ENCODE peak calls at places on chromosomes 13 and 19, in nine cellular contexts. Z is right lobe of liver; W is GM19239; B is activated CD4-positive, alpha-beta T cell treated with anti-CD3 and anti-CD28 coated beads for 4 hours; T is H1; L is AG04449; D is Daoy; U is COR-L47; C is HTR-8/SVneo. J is an unnamed sample.

GRCh38 chr13:51674276-51674675 is 90.0 kb downstream of the WDFY2 start:
- DNase-seq in Z (no peak), W (no peak), B (no peak), T (no peak), L (no peak), D (no peak), U (no peak), C (no peak), J (no peak)

GRCh38 chr19:51366999-51367564 is 894 bp upstream of the ETFB start:
- DNase-seq in Z (peak; percentile 58), W (no peak), B (peak; percentile 29), T (no peak), L (no peak), D (no peak), U (no peak), C (no peak), J (no peak)

GRCh38 chr13:20264271-20265018 is 32.3 kb upstream of the GJB6 start:
- DNase-seq in Z (no peak), W (peak; percentile 52), B (no peak), T (no peak), L (no peak), D (no peak), U (no peak), C (no peak), J (no peak)

GRCh38 chr13:113835461-113836274 is 28.2 kb downstream of the GAS6 start:
- DNase-seq in Z (peak; percentile 14), W (no peak), B (no peak), T (no peak), L (no peak), D (no peak), U (no peak), C (no peak), J (peak; percentile 54)

GRCh38 chr13:114282143-114282685 is 813 bp downstream of the UPF3A start:
- DNase-seq in Z (peak; percentile 54), W (peak; percentile 40), B (peak; percentile 24), T (peak; percentile 61), L (no peak), D (peak; percentile 33), U (peak; percentile 70), C (peak; percentile 40), J (no peak)

GRCh38 chr13:99894835-99895427 is 76.6 kb downstream of the ZIC5 start:
- DNase-seq in Z (no peak), W (no peak), B (no peak), T (no peak), L (no peak), D (peak; percentile 23), U (no peak), C (no peak), J (no peak)

GRCh38 chr19:16226184-16226591 is 28.5 kb downstream of the AP1M1 start:
- DNase-seq in Z (no peak), W (no peak), B (no peak), T (no peak), L (no peak), D (no peak), U (no peak), C (no peak), J (no peak)

GRCh38 chr19:16594131-16594586 is 21.9 kb upstream of the SLC35E1 start:
- DNase-seq in Z (no peak), W (no peak), B (peak; percentile 20), T (no peak), L (no peak), D (no peak), U (no peak), C (no peak), J (no peak)

GRCh38 chr19:56080669-56081401 is 40.3 kb downstream of the ZNF787 start:
- DNase-seq in Z (peak; percentile 79), W (peak; percentile 79), B (peak; percentile 65), T (peak; percentile 94), L (peak; percentile 12), D (peak; percentile 89), U (peak; percentile 68), C (peak; percentile 50), J (peak; percentile 88)

GRCh38 chr19:35986664-35987570 is 8.1 kb upstream of the SDHAF1 start:
- DNase-seq in Z (no peak), W (no peak), B (no peak), T (peak; percentile 80), L (no peak), D (peak; percentile 51), U (peak; percentile 57), C (no peak), J (no peak)

GRCh38 chr19:50558039-50558438 is 10.2 kb downstream of the LRRC4B start:
- DNase-seq in Z (no peak), W (no peak), B (no peak), T (no peak), L (no peak), D (no peak), U (no peak), C (no peak), J (no peak)

GRCh38 chr13:25347156-25347555 is 24.6 kb upstream of the ATP8A2 start:
- DNase-seq in Z (no peak), W (no peak), B (no peak), T (no peak), L (no peak), D (no peak), U (no peak), C (no peak), J (no peak)

GRCh38 chr19:6161271-6161850 is 25.9 kb downstream of the ACSBG2 start:
- DNase-seq in Z (no peak), W (peak; percentile 52), B (peak; percentile 18), T (no peak), L (no peak), D (peak; percentile 56), U (peak; percentile 12), C (no peak), J (peak; percentile 45)

GRCh38 chr19:13978306-13978705 is 26.0 kb downstream of the DCAF15 start:
- DNase-seq in Z (peak; percentile 71), W (no peak), B (no peak), T (peak; percentile 98), L (no peak), D (peak; percentile 43), U (peak; percentile 85), C (no peak), J (no peak)

GRCh38 chr13:34358811-34359513 is 541.0 kb downstream of the RFC3 start:
- DNase-seq in Z (no peak), W (no peak), B (no peak), T (no peak), L (peak; percentile 66), D (peak; percentile 4), U (no peak), C (no peak), J (no peak)

GRCh38 chr13:77511552-77511951 is 24.0 kb upstream of the SCEL start:
- DNase-seq in Z (no peak), W (no peak), B (no peak), T (no peak), L (no peak), D (peak; percentile 47), U (peak; percentile 57), C (no peak), J (no peak)

GRCh38 chr13:21884299-21884878 is 213.5 kb downstream of the FGF9 start:
- DNase-seq in Z (no peak), W (no peak), B (no peak), T (no peak), L (no peak), D (no peak), U (peak; percentile 81), C (no peak), J (no peak)

GRCh38 chr13:51619614-51620013 is 35.4 kb downstream of the WDFY2 start:
- DNase-seq in Z (no peak), W (no peak), B (no peak), T (no peak), L (no peak), D (peak; percentile 37), U (no peak), C (no peak), J (no peak)

J was measured in GM12891.